ENCODE peak calls at places on chromosomes 3 and 15, in four cellular contexts. One of them, this sample, is unnamed.

GRCh38 chr15:89469331-89470107 is 26.9 kb downstream of the RHCG start:
- DNase-seq in stomach: no peak
- DNase-seq in astrocyte of the spinal cord: no peak
- DNase-seq in pancreas: no peak
- DNase-seq in this sample: no peak

GRCh38 chr3:112676659-112677234 is 35.8 kb upstream of the CCDC80 start:
- DNase-seq in stomach: peak
- DNase-seq in pancreas: no peak
- DNase-seq in astrocyte of the spinal cord: peak
- DNase-seq in this sample: peak

GRCh38 chr3:157427906-157428305 is 8.7 kb upstream of the PTX3 start:
- DNase-seq in astrocyte of the spinal cord: no peak
- DNase-seq in stomach: no peak
- DNase-seq in pancreas: no peak
- DNase-seq in this sample: no peak

GRCh38 chr3:106342386-106342785 is 473.6 kb upstream of the CBLB start:
- DNase-seq in pancreas: no peak
- DNase-seq in astrocyte of the spinal cord: no peak
- DNase-seq in stomach: no peak
- DNase-seq in this sample: no peak

GRCh38 chr3:55487376-55488241 is 503 bp upstream of the WNT5A start:
- DNase-seq in pancreas: peak
- DNase-seq in astrocyte of the spinal cord: peak
- DNase-seq in stomach: no peak
- DNase-seq in this sample: peak

GRCh38 chr15:92822216-92823144 is 77.6 kb upstream of the CHD2 start:
- DNase-seq in astrocyte of the spinal cord: no peak
- DNase-seq in stomach: no peak
- DNase-seq in pancreas: no peak
- DNase-seq in this sample: no peak

GRCh38 chr15:58761010-58761388 is 10.1 kb upstream of the MINDY2 start:
- DNase-seq in astrocyte of the spinal cord: no peak
- DNase-seq in stomach: no peak
- DNase-seq in pancreas: no peak
- DNase-seq in this sample: no peak

GRCh38 chr3:124172846-124173245 is 180.9 kb upstream of the ROPN1 start:
- DNase-seq in astrocyte of the spinal cord: no peak
- DNase-seq in stomach: no peak
- DNase-seq in pancreas: peak
- DNase-seq in this sample: no peak

GRCh38 chr3:38542401-38543298 is 46.5 kb downstream of the EXOG start:
- DNase-seq in astrocyte of the spinal cord: no peak
- DNase-seq in pancreas: no peak
- DNase-seq in stomach: no peak
- DNase-seq in this sample: no peak

DNA sequence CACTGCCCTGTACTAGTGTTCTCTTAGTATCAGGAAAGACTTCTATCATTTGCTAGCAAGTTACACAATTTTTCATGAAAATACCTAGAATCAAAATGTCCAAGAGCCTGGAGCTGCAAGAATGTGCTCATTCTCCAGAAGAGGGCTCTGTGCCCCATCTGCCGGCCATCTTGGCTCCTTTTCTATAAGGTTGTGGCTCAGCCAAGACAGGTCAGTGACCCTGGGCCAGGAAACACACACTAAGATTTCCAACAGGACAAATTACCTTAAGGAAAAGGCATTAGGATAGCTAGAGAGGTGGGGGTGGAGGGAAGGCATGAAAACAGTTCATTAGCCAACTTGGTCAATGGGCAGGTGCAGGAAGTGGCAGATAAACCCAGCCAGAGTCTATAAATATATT is 20.7 kb downstream of the TIMP4 start:
- DNase-seq in pancreas: peak
- DNase-seq in stomach: peak
- DNase-seq in astrocyte of the spinal cord: peak
- DNase-seq in this sample: no peak
- TF ChIP-seq CTCF in pancreas: no peak
- TF ChIP-seq CTCF in stomach: peak
- TF ChIP-seq CTCF in astrocyte of the spinal cord: peak
- TF ChIP-seq CTCF in this sample: no peak

DNA sequence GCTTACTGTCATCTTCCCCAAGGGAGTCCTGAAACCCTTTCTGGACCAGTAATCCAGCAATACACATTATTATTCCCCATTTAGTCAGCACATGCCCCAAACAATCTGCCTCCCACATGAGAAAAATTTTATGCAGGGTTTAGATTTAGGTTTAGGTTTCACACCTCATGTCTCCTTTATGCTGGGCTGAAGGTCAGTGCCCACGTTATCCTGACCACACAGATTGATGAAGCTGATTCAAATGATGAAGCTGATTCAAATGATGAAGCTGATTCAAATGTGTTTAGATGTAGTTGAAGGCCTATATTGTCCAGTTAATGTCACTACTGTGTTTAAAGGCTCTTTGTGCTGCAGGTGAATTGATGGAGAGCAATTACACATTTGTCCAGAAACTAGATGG is 18.1 kb upstream of the ZBED2 start:
- DNase-seq in astrocyte of the spinal cord: no peak
- DNase-seq in pancreas: no peak
- DNase-seq in stomach: no peak
- DNase-seq in this sample: no peak
- TF ChIP-seq CTCF in astrocyte of the spinal cord: no peak
- TF ChIP-seq CTCF in pancreas: no peak
- TF ChIP-seq CTCF in stomach: no peak
- TF ChIP-seq CTCF in this sample: no peak

DNA sequence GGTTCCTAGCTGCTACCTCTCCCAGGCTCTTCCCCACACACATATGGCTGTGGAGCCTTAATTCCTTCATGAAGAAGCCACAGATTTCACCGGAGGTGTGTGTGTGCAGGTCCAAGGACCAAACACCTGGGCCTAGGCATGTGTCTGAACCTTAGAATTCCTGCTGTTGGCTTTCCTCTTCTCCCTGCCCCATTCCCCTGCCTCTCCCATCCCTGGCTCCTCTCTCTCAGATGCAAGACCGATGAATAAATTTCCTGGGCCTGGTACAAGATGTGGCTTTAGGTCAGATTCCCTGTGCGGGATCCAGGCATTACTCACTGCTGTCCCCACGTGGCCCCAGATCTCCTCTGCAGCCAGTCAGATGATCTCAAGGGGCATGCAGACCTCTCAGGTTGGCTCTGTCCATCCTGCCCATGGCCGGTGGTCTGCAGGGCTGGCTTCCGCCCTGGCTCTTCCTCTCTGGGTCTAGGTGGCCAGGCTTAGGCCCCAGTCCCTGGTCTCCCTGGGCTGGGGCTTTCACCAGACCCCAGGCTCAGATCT is 20.4 kb downstream of the CCR9 start:
- DNase-seq in pancreas: no peak
- DNase-seq in stomach: no peak
- DNase-seq in astrocyte of the spinal cord: peak
- DNase-seq in this sample: no peak
- TF ChIP-seq CTCF in pancreas: no peak
- TF ChIP-seq CTCF in stomach: peak
- TF ChIP-seq CTCF in astrocyte of the spinal cord: peak
- TF ChIP-seq CTCF in this sample: no peak

GRCh38 chr15:99613481-99613880 is 47.7 kb downstream of the MEF2A start:
- DNase-seq in astrocyte of the spinal cord: no peak
- DNase-seq in stomach: no peak
- DNase-seq in pancreas: no peak
- DNase-seq in this sample: no peak
- TF ChIP-seq CTCF in astrocyte of the spinal cord: no peak
- TF ChIP-seq CTCF in stomach: no peak
- TF ChIP-seq CTCF in pancreas: no peak
- TF ChIP-seq CTCF in this sample: no peak

GRCh38 chr3:177905895-177906511 is 630.2 kb upstream of the KCNMB2 start:
- DNase-seq in stomach: no peak
- DNase-seq in astrocyte of the spinal cord: peak
- DNase-seq in pancreas: peak
- DNase-seq in this sample: no peak
- TF ChIP-seq CTCF in stomach: no peak
- TF ChIP-seq CTCF in astrocyte of the spinal cord: no peak
- TF ChIP-seq CTCF in pancreas: no peak
- TF ChIP-seq CTCF in this sample: no peak

This sample was measured in left lung.